ENCODE peak calls at places on chromosome 11, in eight cellular contexts. Z is stimulated activated CD8-positive, alpha-beta memory T cell treated with anti-CD3 and anti-CD28 coated beads, Interleukin-4, amount 100 ng/mL, for 24 hours; L is transverse colon; E is stimulated activated CD4-positive, alpha-beta T cell treated with anti-CD3 and anti-CD28 coated beads, Interleukin-12 subunit alpha, Interleukin-12 subunit beta, amount 100 ng/mL, for 4 hours; M is NCI-H1092; F is AML-193; S is AG04449; R is left lobe of liver. A is an unnamed sample.

GRCh38 chr11:73198677-73199076 is 19.4 kb upstream of the P2RY2 start:
- DNase-seq in Z (no peak), L (peak), E (no peak), M (no peak), F (no peak), S (no peak), R (no peak), A (no peak)

GRCh38 chr11:73392108-73393010 is 16.2 kb downstream of the RELT start:
- DNase-seq in Z (no peak), L (no peak), E (no peak), M (no peak), F (no peak), S (no peak), R (no peak), A (no peak)

GRCh38 chr11:16603890-16604783 is 134.3 kb upstream of the C11orf58 start:
- DNase-seq in Z (no peak), L (peak), E (no peak), M (no peak), F (no peak), S (no peak), R (peak), A (no peak)

GRCh38 chr11:73795925-73796632 is 8.4 kb downstream of the MRPL48 start:
- DNase-seq in Z (no peak), L (no peak), E (no peak), M (no peak), F (no peak), S (no peak), R (no peak), A (no peak)

GRCh38 chr11:114615448-114616361 is 20.1 kb upstream of the NXPE4 start:
- DNase-seq in Z (no peak), L (no peak), E (no peak), M (no peak), F (no peak), S (no peak), R (no peak), A (no peak)

GRCh38 chr11:32616903-32617302 is 33.3 kb downstream of the EIF3M start:
- DNase-seq in Z (no peak), L (no peak), E (no peak), M (no peak), F (no peak), S (no peak), R (no peak), A (no peak)

GRCh38 chr11:44923080-44923479 is 27.6 kb downstream of the TP53I11 start:
- DNase-seq in Z (no peak), L (no peak), E (no peak), M (no peak), F (no peak), S (no peak), R (no peak), A (no peak)

GRCh38 chr11:121964591-121964990 is 151.4 kb downstream of the BLID start:
- DNase-seq in Z (no peak), L (no peak), E (no peak), M (no peak), F (no peak), S (no peak), R (no peak), A (no peak)

GRCh38 chr11:2806351-2807058 is 79.1 kb downstream of the CDKN1C start:
- DNase-seq in Z (no peak), L (peak), E (no peak), M (no peak), F (no peak), S (no peak), R (peak), A (no peak)

GRCh38 chr11:119664063-119664572 is 64.9 kb downstream of the NECTIN1 start:
- DNase-seq in Z (no peak), L (no peak), E (no peak), M (peak), F (no peak), S (no peak), R (no peak), A (peak)

GRCh38 chr11:99424313-99425084 is 403.8 kb downstream of the CNTN5 start:
- DNase-seq in Z (no peak), L (no peak), E (no peak), M (no peak), F (no peak), S (no peak), R (no peak), A (no peak)

GRCh38 chr11:12075291-12075690 is 35.1 kb upstream of the MICAL2 start:
- DNase-seq in Z (no peak), L (no peak), E (no peak), M (no peak), F (no peak), S (no peak), R (no peak), A (no peak)

GRCh38 chr11:126990716-126991480 is 9.7 kb downstream of the KIRREL3 start:
- DNase-seq in Z (no peak), L (no peak), E (no peak), M (no peak), F (no peak), S (no peak), R (no peak), A (no peak)

GRCh38 chr11:56910785-56911184 is 77.9 kb upstream of the OR5AK2 start:
- DNase-seq in Z (no peak), L (no peak), E (no peak), M (no peak), F (no peak), S (no peak), R (no peak), A (no peak)

GRCh38 chr11:68542617-68543016 is 82.1 kb downstream of the PPP6R3 start:
- DNase-seq in Z (no peak), L (no peak), E (no peak), M (no peak), F (no peak), S (peak), R (no peak), A (no peak)

GRCh38 chr11:11409224-11409623 is 56.2 kb upstream of the CSNK2A3 start:
- DNase-seq in Z (no peak), L (no peak), E (no peak), M (no peak), F (no peak), S (no peak), R (no peak), A (no peak)

GRCh38 chr11:26778000-26778757 is 56.3 kb upstream of the SLC5A12 start:
- DNase-seq in Z (no peak), L (no peak), E (no peak), M (no peak), F (no peak), S (peak), R (no peak), A (no peak)

GRCh38 chr11:117717485-117718314 is 79.3 kb downstream of the DSCAML1 start:
- DNase-seq in Z (no peak), L (peak), E (no peak), M (peak), F (no peak), S (no peak), R (no peak), A (peak)

GRCh38 chr11:123103326-123103980 is 41.5 kb upstream of the HSPA8 start:
- DNase-seq in Z (no peak), L (peak), E (no peak), M (peak), F (peak), S (peak), R (no peak), A (peak)

GRCh38 chr11:75815345-75815983 is 454 bp downstream of the UVRAG start:
- DNase-seq in Z (peak), L (peak), E (peak), M (no peak), F (no peak), S (no peak), R (no peak), A (no peak)

GRCh38 chr11:103433976-103434375 is 324.8 kb downstream of the DYNC2H1 start:
- DNase-seq in Z (no peak), L (no peak), E (no peak), M (no peak), F (no peak), S (no peak), R (no peak), A (no peak)

GRCh38 chr11:72333657-72334056 is 89.7 kb upstream of the PHOX2A start:
- DNase-seq in Z (peak), L (no peak), E (no peak), M (no peak), F (no peak), S (no peak), R (no peak), A (no peak)

GRCh38 chr11:78656327-78656726 is 81.7 kb upstream of the NARS2 start:
- DNase-seq in Z (no peak), L (no peak), E (no peak), M (no peak), F (no peak), S (no peak), R (peak), A (no peak)

GRCh38 chr11:17533341-17533740 is 10.9 kb downstream of the USH1C start:
- DNase-seq in Z (no peak), L (no peak), E (no peak), M (no peak), F (no peak), S (no peak), R (no peak), A (no peak)

GRCh38 chr11:120807414-120808150 is 216.3 kb upstream of the TBCEL start:
- DNase-seq in Z (no peak), L (no peak), E (no peak), M (no peak), F (no peak), S (peak), R (no peak), A (peak)